ENCODE peak calls at places on chromosome X, in seven cellular contexts. G is PC-3, I is GM23248, S is IMR-90, K is A549, Z is neural progenitor cell, X is H9. E is an unnamed sample.

GRCh38 chrX:34653811-34654210 is 3.3 kb downstream of the TMEM47 start:
- DNase-seq in G (no peak), I (peak), S (no peak), K (no peak), Z (peak), X (no peak), E (no peak)

GRCh38 chrX:2507904-2508630 is 7.3 kb upstream of the DHRSX start:
- DNase-seq in G (no peak), I (no peak), S (no peak), K (no peak), Z (no peak), X (no peak), E (no peak)

GRCh38 chrX:39958850-39959249 is 138.9 kb downstream of the BCOR start:
- DNase-seq in G (no peak), I (no peak), S (no peak), K (no peak), Z (no peak), X (no peak), E (no peak)

GRCh38 chrX:39492495-39493162 is 605.1 kb downstream of the BCOR start:
- DNase-seq in G (no peak), I (no peak), S (no peak), K (no peak), Z (no peak), X (no peak), E (no peak)

GRCh38 chrX:21932277-21932996 is 8.1 kb upstream of the SMS start:
- DNase-seq in G (peak), I (peak), S (peak), K (peak), Z (no peak), X (no peak), E (no peak)

GRCh38 chrX:65528705-65529340 is 5.8 kb downstream of the LAS1L start:
- DNase-seq in G (peak), I (peak), S (peak), K (peak), Z (peak), X (peak), E (peak)

GRCh38 chrX:85159644-85160043 is 83.9 kb downstream of the SATL1 start:
- DNase-seq in G (no peak), I (no peak), S (no peak), K (no peak), Z (no peak), X (no peak), E (no peak)

GRCh38 chrX:20620301-20620700 is 353.6 kb upstream of the RPS6KA3 start:
- DNase-seq in G (peak), I (peak), S (no peak), K (peak), Z (no peak), X (no peak), E (no peak)

GRCh38 chrX:68937581-68937980 is 108.8 kb downstream of the EFNB1 start:
- DNase-seq in G (no peak), I (no peak), S (no peak), K (no peak), Z (no peak), X (no peak), E (no peak)

GRCh38 chrX:153874366-153875125 is 11.4 kb downstream of the L1CAM start:
- DNase-seq in G (no peak), I (no peak), S (no peak), K (no peak), Z (no peak), X (no peak), E (no peak)

GRCh38 chrX:69016220-69016941 is 148.9 kb downstream of the PJA1 start:
- DNase-seq in G (no peak), I (no peak), S (no peak), K (no peak), Z (no peak), X (no peak), E (no peak)

GRCh38 chrX:153740631-153741222 is 16.1 kb downstream of the ABCD1 start:
- DNase-seq in G (no peak), I (no peak), S (no peak), K (no peak), Z (no peak), X (no peak), E (no peak)

GRCh38 chrX:56817179-56817578 is 88.1 kb downstream of the NBDY start:
- DNase-seq in G (no peak), I (no peak), S (no peak), K (no peak), Z (no peak), X (no peak), E (no peak)

GRCh38 chrX:56813318-56813837 is 84.3 kb downstream of the NBDY start:
- DNase-seq in G (no peak), I (peak), S (peak), K (no peak), Z (no peak), X (peak), E (no peak)

GRCh38 chrX:56811599-56811998 is 82.6 kb downstream of the NBDY start:
- DNase-seq in G (no peak), I (no peak), S (no peak), K (no peak), Z (no peak), X (no peak), E (no peak)

GRCh38 chrX:56812515-56813105 is 83.6 kb downstream of the NBDY start:
- DNase-seq in G (no peak), I (peak), S (no peak), K (no peak), Z (no peak), X (no peak), E (no peak)
- H3K4me2 ChIP-seq in G (no peak), I (peak), S (no peak), K (no peak), Z (no peak), X (no peak), E (peak)

GRCh38 chrX:30586516-30586915 is 8.9 kb upstream of the TASL start:
- DNase-seq in G (no peak), I (no peak), S (no peak), K (no peak), Z (no peak), X (no peak), E (no peak)

GRCh38 chrX:30576881-30577280 is 685 bp downstream of the TASL start:
- DNase-seq in G (no peak), I (no peak), S (no peak), K (no peak), Z (no peak), X (no peak), E (peak)

GRCh38 chrX:30582664-30583063 is 5.1 kb upstream of the TASL start:
- DNase-seq in G (no peak), I (no peak), S (no peak), K (no peak), Z (no peak), X (no peak), E (no peak)

GRCh38 chrX:30577362-30577961 is at the start of gene TASL:
- DNase-seq in G (no peak), I (no peak), S (no peak), K (no peak), Z (no peak), X (no peak), E (peak)

DNA sequence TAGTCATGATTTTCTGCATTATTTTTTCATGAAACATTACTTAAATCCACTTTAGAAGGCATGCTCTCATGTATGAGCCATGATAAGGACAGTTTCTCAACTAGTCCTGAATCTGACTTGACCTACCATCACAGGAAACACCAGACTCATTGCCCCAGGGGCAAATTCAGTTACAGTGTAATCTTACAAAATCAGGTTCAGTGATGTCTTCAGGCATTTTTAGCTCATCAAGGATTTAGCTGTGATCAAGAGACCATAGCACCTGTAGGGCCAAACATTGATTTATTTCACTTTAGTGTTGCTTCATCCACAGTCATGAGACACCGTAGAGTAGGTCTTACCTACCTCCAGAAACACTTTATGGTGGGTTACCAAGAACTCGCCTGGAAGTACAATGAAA is 3.1 kb upstream of the TASL start:
- DNase-seq in G (no peak), I (no peak), S (no peak), K (no peak), Z (no peak), X (no peak), E (no peak)
- H3K4me2 ChIP-seq in G (no peak), I (no peak), S (no peak), K (no peak), Z (no peak), X (no peak), E (no peak)

DNA sequence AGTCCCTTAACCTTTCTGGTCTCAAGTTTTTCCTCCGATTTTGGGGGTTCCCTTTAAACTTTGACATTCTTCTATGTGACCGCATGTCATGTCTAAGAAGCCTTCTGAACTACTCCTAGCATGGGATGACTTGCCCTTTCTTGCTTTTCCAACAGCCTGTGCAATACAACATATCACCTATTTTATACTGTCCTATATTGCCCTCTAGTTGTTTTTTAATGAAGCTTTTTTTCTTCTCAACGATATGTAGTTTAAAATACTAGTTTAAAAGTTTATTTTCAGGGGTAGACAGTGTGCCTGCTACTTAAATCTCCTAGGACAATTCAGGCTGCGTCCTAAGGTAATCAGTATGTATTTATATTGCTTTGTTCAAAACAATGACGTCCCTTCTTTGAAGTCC is 1.0 kb upstream of the IGBP1 start:
- DNase-seq in G (peak), I (peak), S (no peak), K (peak), Z (no peak), X (no peak), E (peak)
- H3K4me2 ChIP-seq in G (peak), I (peak), S (no peak), K (peak), Z (no peak), X (no peak), E (peak)

DNA sequence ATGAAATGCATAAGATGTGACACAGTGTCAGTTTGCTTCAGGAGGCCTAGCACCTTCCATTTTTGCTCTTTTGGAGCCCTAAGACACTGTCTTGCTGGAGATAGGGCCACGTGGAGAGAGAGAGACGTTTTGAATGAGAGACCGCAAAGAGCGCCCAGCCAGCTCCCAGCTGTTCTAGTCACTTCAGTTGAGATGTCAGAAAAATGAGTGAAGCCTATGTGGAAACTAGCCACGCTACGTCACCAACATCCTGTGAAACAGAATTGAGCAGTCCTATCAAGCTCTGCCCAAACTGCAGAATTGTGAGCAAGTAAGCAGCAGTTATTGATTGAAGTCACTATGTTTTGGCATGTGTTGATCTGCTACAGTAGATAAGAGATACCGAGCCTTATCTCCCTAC is 13.1 kb downstream of the GPR82 start:
- DNase-seq in G (no peak), I (no peak), S (no peak), K (no peak), Z (no peak), X (no peak), E (no peak)
- H3K4me2 ChIP-seq in G (no peak), I (no peak), S (no peak), K (no peak), Z (no peak), X (no peak), E (no peak)

GRCh38 chrX:149151805-149152757 is 353.0 kb downstream of the IDS start:
- DNase-seq in G (no peak), I (peak), S (no peak), K (no peak), Z (no peak), X (no peak), E (no peak)
- H3K4me2 ChIP-seq in G (no peak), I (peak), S (no peak), K (no peak), Z (no peak), X (no peak), E (no peak)

GRCh38 chrX:24282381-24283121 is 31.3 kb downstream of the SUPT20HL2 start:
- DNase-seq in G (no peak), I (peak), S (peak), K (no peak), Z (peak), X (no peak), E (peak)
- H3K4me2 ChIP-seq in G (no peak), I (peak), S (peak), K (no peak), Z (peak), X (no peak), E (no peak)

E was measured in Karpas-422.